ENCODE peak calls at places on chromosomes 7 and 10, in ten cellular contexts. M is T follicular helper cell; E is Ammon's horn; H is NCI-H1105; Y is fibroblast of the aortic adventitia; L is A549; X is PC-3; D is cardiac fibroblast; C is ACHN; I is stimulated activated CD8-positive, alpha-beta memory T cell treated with anti-CD3 and anti-CD28 coated beads, Interleukin-2, amount 100 ng/mL, for 48 hours. J is an unnamed sample.

GRCh38 chr10:68139451-68140272 is 30.4 kb downstream of the MYPN start:
- DNase-seq in E (no peak), D (no peak), H (no peak), I (no peak), C (no peak), M (no peak), X (no peak), Y (peak), L (no peak), J (no peak)

GRCh38 chr10:132186488-132187413 is at the start of gene DPYSL4:
- DNase-seq in M (no peak), I (no peak), L (peak), E (peak), H (no peak), Y (no peak), C (no peak), X (peak), D (no peak), J (no peak)

GRCh38 chr7:63927261-63927660 is 71.4 kb upstream of the ZNF722 start:
- DNase-seq in X (no peak), M (no peak), E (no peak), H (no peak), C (no peak), L (no peak), Y (no peak), I (no peak), D (no peak), J (no peak)

GRCh38 chr7:5424689-5425506 is 1.3 kb upstream of the TNRC18 start:
- DNase-seq in C (peak), Y (peak), L (no peak), X (peak), D (peak), H (no peak), E (no peak), M (no peak), I (no peak), J (no peak)

GRCh38 chr7:115008465-115009114 is 86.7 kb downstream of the MDFIC start:
- DNase-seq in X (no peak), Y (peak), H (no peak), I (no peak), M (no peak), L (no peak), E (peak), C (no peak), D (peak), J (no peak)

GRCh38 chr10:124640056-124640455 is 104.1 kb downstream of the FAM53B start:
- DNase-seq in D (no peak), Y (no peak), I (no peak), L (no peak), C (no peak), H (no peak), E (no peak), M (no peak), X (no peak), J (no peak)

GRCh38 chr7:14504134-14504533 is 398.4 kb downstream of the DGKB start:
- DNase-seq in C (no peak), D (no peak), Y (no peak), M (no peak), L (no peak), H (peak), E (peak), X (no peak), I (no peak), J (no peak)

GRCh38 chr7:6917258-6917657 is 91.2 kb upstream of the CCZ1B start:
- DNase-seq in H (peak), C (no peak), M (no peak), D (no peak), E (no peak), L (no peak), I (no peak), Y (no peak), X (no peak), J (no peak)

GRCh38 chr7:44159824-44160630 is 18.9 kb upstream of the MYL7 start:
- DNase-seq in E (no peak), D (no peak), M (no peak), X (no peak), I (no peak), L (no peak), H (no peak), C (no peak), Y (no peak), J (peak)

GRCh38 chr7:122412441-122412840 is 107.9 kb upstream of the FEZF1 start:
- DNase-seq in H (no peak), D (peak), L (no peak), E (no peak), Y (peak), X (peak), I (no peak), M (no peak), C (no peak), J (no peak)

J was measured in natural killer cell treated with Interleukin-12 subunit alpha and Interleukin-12 subunit beta and Interleukin-15 and Interleukin-18, amount 100 ng/mL, for 72 hours.